ENCODE peak calls at places on chromosomes 13 and 19, in five cellular contexts. Q is smooth muscle cell of the brain vasculature; K is MV-4-11; S is stimulated activated CD4-positive, alpha-beta T cell treated with anti-CD3 and anti-CD28 coated beads, Interleukin-12 subunit alpha, Interleukin-12 subunit beta, amount 100 ng/mL, for 48 hours; Z is NCI-H748 treated with DMSO at 0.1 percent for 48 hours. O is an unnamed sample.

GRCh38 chr19:14139944-14140343 is 3.6 kb upstream of the ASF1B start:
- DNase-seq in S (no peak), Q (no peak), K (peak), Z (no peak), O (no peak)

GRCh38 chr13:63944896-63945295 is 2529.2 kb upstream of the PCDH20 start:
- DNase-seq in Q (no peak), K (no peak), S (no peak), Z (no peak), O (no peak)

GRCh38 chr13:80345771-80346510 is 5.0 kb upstream of the SPRY2 start:
- DNase-seq in Z (no peak), Q (no peak), S (no peak), K (no peak), O (no peak)

GRCh38 chr13:30255696-30256095 is 51.7 kb downstream of the KATNAL1 start:
- DNase-seq in K (no peak), Z (no peak), Q (no peak), S (no peak), O (no peak)

GRCh38 chr19:12777217-12778019 is 2.1 kb upstream of the HOOK2 start:
- DNase-seq in S (peak), Q (no peak), K (peak), Z (peak), O (peak)

GRCh38 chr13:93535256-93535655 is 308.6 kb downstream of the GPC6 start:
- DNase-seq in Q (no peak), Z (no peak), K (no peak), S (no peak), O (no peak)

GRCh38 chr13:59371229-59371628 is 792.5 kb downstream of the DIAPH3 start:
- DNase-seq in Q (no peak), Z (no peak), S (no peak), K (no peak), O (no peak)

GRCh38 chr13:47869780-47870179 is 131.3 kb downstream of the SUCLA2 start:
- DNase-seq in K (no peak), Z (no peak), S (no peak), Q (no peak), O (no peak)

GRCh38 chr19:8387688-8388611 is 2.2 kb upstream of the RAB11B start:
- DNase-seq in K (no peak), Z (no peak), Q (no peak), S (no peak), O (no peak)

GRCh38 chr19:32392142-32392541 is 13.4 kb upstream of the DPY19L3 start:
- DNase-seq in Q (no peak), Z (no peak), K (no peak), S (no peak), O (no peak)

GRCh38 chr13:95485045-95485517 is 67.4 kb upstream of the CLDN10 start:
- DNase-seq in K (no peak), Z (no peak), Q (no peak), S (no peak), O (no peak)

GRCh38 chr13:99982741-99983400 is 1.3 kb downstream of the ZIC2 start:
- DNase-seq in Q (no peak), Z (no peak), K (no peak), S (no peak), O (no peak)

GRCh38 chr13:59477011-59477410 is 686.7 kb downstream of the DIAPH3 start:
- DNase-seq in S (no peak), Q (no peak), Z (no peak), K (no peak), O (no peak)

GRCh38 chr13:76830805-76831204 is 55.4 kb downstream of the KCTD12 start:
- DNase-seq in Z (peak), Q (no peak), S (no peak), K (no peak), O (no peak)

GRCh38 chr19:32570081-32570785 is 10.8 kb upstream of the PDCD5 start:
- DNase-seq in K (peak), Q (no peak), S (no peak), Z (peak), O (no peak)

GRCh38 chr19:40553885-40554857 is 22.5 kb upstream of the SHKBP1 start:
- DNase-seq in Z (no peak), Q (no peak), K (no peak), S (no peak), O (no peak)

GRCh38 chr13:23687614-23688013 is 117.4 kb downstream of the TNFRSF19 start:
- DNase-seq in Q (no peak), K (no peak), Z (no peak), S (no peak), O (no peak)

GRCh38 chr13:38348890-38349289 is 761 bp upstream of the UFM1 start:
- DNase-seq in S (peak), Z (peak), Q (peak), K (no peak), O (no peak)

GRCh38 chr19:11435057-11435832 is at the start of the genes ODAD3 and PRKCSH:
- DNase-seq in Z (peak), K (peak), S (peak), Q (peak), O (peak)

GRCh38 chr13:29548722-29549446 is 46.6 kb downstream of the SLC7A1 start:
- DNase-seq in S (no peak), Q (no peak), Z (no peak), K (no peak), O (no peak)

GRCh38 chr19:17103177-17103576 is 27.6 kb downstream of the MYO9B start:
- DNase-seq in S (no peak), Q (no peak), Z (no peak), K (peak), O (no peak)